ENCODE peak calls at places on chromosome 15, in five cellular contexts. U is activated T-cell treated with anti-CD3 and anti-CD28 coated beads for 1 hour; I is NAMALWA; B is NCI-H1092 treated with DMSO at 0.1 percent for 48 hours; Y is stimulated activated CD8-positive, alpha-beta memory T cell treated with anti-CD3 and anti-CD28 coated beads, Interleukin-4, amount 100 ng/mL, for 4 hours. W is an unnamed sample.

GRCh38 chr15:74387988-74388955 is 20.8 kb upstream of the CYP11A1 start:
- DNase-seq in U (no peak), I (no peak), B (no peak), Y (no peak), W (no peak)

GRCh38 chr15:34203936-34204335 is 6.0 kb downstream of the KATNBL1 start:
- DNase-seq in U (no peak), I (no peak), B (no peak), Y (no peak), W (no peak)

GRCh38 chr15:70089692-70089971 is 8.1 kb downstream of the TLE3 start:
- DNase-seq in U (no peak), I (no peak), B (no peak), Y (no peak), W (no peak)

GRCh38 chr15:42591238-42591936 is 16.0 kb downstream of the STARD9 start:
- DNase-seq in U (no peak), I (peak), B (no peak), Y (no peak), W (peak)

GRCh38 chr15:83365370-83365938 is 81.0 kb upstream of the BNC1 start:
- DNase-seq in U (no peak), I (no peak), B (no peak), Y (no peak), W (peak)

GRCh38 chr15:79831635-79832034 is 65.2 kb downstream of the MTHFS start:
- DNase-seq in U (no peak), I (no peak), B (no peak), Y (no peak), W (no peak)

GRCh38 chr15:25670025-25670554 is 193.0 kb downstream of the ATP10A start:
- DNase-seq in U (no peak), I (no peak), B (peak), Y (no peak), W (no peak)

GRCh38 chr15:62928996-62929350 is 113.6 kb upstream of the TPM1 start:
- DNase-seq in U (no peak), I (no peak), B (no peak), Y (no peak), W (no peak)

GRCh38 chr15:37084602-37085001 is 15.7 kb downstream of the MEIS2 start:
- DNase-seq in U (no peak), I (no peak), B (no peak), Y (no peak), W (no peak)

GRCh38 chr15:62569460-62570404 is 404.6 kb upstream of the C2CD4B start:
- DNase-seq in U (no peak), I (no peak), B (peak), Y (no peak), W (no peak)

W was measured in H54.